ENCODE peak calls at places on chromosome 4, in six cellular contexts. V is neural progenitor cell, I is tibial nerve, Q is lower lobe of right lung, Y is fibroblast of lung, L is upper lobe of right lung. G is an unnamed sample. For H3K27me3, the result is how much of the 10 kb centered on the place peaks cover.

GRCh38 chr4:13355036-13355910 is 128.9 kb downstream of the RAB28 start:
- DNase-seq in V (no peak), I (no peak), Q (no peak), Y (peak), L (no peak), G (no peak)

GRCh38 chr4:54482529-54482961 is 175.2 kb upstream of the KIT start:
- DNase-seq in V (no peak), I (no peak), Q (no peak), Y (no peak), L (no peak), G (no peak)

GRCh38 chr4:157204634-157205244 is 15.8 kb upstream of the GRIA2 start:
- DNase-seq in V (peak), I (no peak), Q (peak), Y (no peak), L (peak), G (no peak)

GRCh38 chr4:48877827-48878535 is 28.6 kb downstream of the OCIAD2 start:
- DNase-seq in V (no peak), I (no peak), Q (no peak), Y (no peak), L (no peak), G (no peak)

GRCh38 chr4:119209077-119209476 is 3.4 kb upstream of the USP53 start:
- DNase-seq in V (no peak), I (no peak), Q (no peak), Y (peak), L (no peak), G (no peak)

GRCh38 chr4:46267866-46268265 is 122.1 kb downstream of the GABRA2 start:
- DNase-seq in V (no peak), I (no peak), Q (no peak), Y (no peak), L (no peak), G (no peak)

GRCh38 chr4:52912608-52913007 is 50.5 kb downstream of the RASL11B start:
- DNase-seq in V (no peak), I (no peak), Q (no peak), Y (no peak), L (no peak), G (no peak)

GRCh38 chr4:107202744-107203143 is 166.6 kb upstream of the DKK2 start:
- DNase-seq in V (no peak), I (no peak), Q (no peak), Y (no peak), L (no peak), G (no peak)

GRCh38 chr4:73021634-73022033 is 47.9 kb downstream of the COX18 start:
- DNase-seq in V (peak), I (no peak), Q (no peak), Y (peak), L (no peak), G (no peak)

GRCh38 chr4:1644906-1645657 is 39.0 kb downstream of the FAM53A start:
- DNase-seq in V (peak), I (no peak), Q (no peak), Y (peak), L (peak), G (no peak)

GRCh38 chr4:156941940-156942548 is 29.6 kb downstream of the PDGFC start:
- DNase-seq in V (peak), I (no peak), Q (peak), Y (peak), L (peak), G (no peak)

GRCh38 chr4:2728221-2728620 is 27.9 kb downstream of the TNIP2 start:
- DNase-seq in V (no peak), I (no peak), Q (no peak), Y (no peak), L (no peak), G (no peak)

GRCh38 chr4:6538111-6538510 is 36.9 kb upstream of the MAN2B2 start:
- DNase-seq in V (no peak), I (no peak), Q (no peak), Y (no peak), L (no peak), G (no peak)

GRCh38 chr4:141429933-141430332 is 206.4 kb upstream of the IL15 start:
- DNase-seq in V (no peak), I (no peak), Q (no peak), Y (no peak), L (no peak), G (no peak)

GRCh38 chr4:20839957-20840356 is 139.7 kb downstream of the PACRGL start:
- DNase-seq in V (no peak), I (no peak), Q (no peak), Y (peak), L (no peak), G (no peak)

GRCh38 chr4:177640864-177641263 is 198.6 kb upstream of the AGA start:
- DNase-seq in V (no peak), I (no peak), Q (no peak), Y (no peak), L (no peak), G (no peak)

GRCh38 chr4:86174496-86174895 is 185.4 kb downstream of the MAPK10 start:
- DNase-seq in V (no peak), I (no peak), Q (no peak), Y (no peak), L (no peak), G (no peak)

GRCh38 chr4:165756831-165757230 is 116.2 kb upstream of the TLL1 start:
- DNase-seq in V (no peak), I (no peak), Q (no peak), Y (no peak), L (no peak), G (no peak)

GRCh38 chr4:156293657-156294297 is 340.1 kb upstream of the CTSO start:
- DNase-seq in V (no peak), I (no peak), Q (no peak), Y (peak), L (no peak), G (no peak)

DNA sequence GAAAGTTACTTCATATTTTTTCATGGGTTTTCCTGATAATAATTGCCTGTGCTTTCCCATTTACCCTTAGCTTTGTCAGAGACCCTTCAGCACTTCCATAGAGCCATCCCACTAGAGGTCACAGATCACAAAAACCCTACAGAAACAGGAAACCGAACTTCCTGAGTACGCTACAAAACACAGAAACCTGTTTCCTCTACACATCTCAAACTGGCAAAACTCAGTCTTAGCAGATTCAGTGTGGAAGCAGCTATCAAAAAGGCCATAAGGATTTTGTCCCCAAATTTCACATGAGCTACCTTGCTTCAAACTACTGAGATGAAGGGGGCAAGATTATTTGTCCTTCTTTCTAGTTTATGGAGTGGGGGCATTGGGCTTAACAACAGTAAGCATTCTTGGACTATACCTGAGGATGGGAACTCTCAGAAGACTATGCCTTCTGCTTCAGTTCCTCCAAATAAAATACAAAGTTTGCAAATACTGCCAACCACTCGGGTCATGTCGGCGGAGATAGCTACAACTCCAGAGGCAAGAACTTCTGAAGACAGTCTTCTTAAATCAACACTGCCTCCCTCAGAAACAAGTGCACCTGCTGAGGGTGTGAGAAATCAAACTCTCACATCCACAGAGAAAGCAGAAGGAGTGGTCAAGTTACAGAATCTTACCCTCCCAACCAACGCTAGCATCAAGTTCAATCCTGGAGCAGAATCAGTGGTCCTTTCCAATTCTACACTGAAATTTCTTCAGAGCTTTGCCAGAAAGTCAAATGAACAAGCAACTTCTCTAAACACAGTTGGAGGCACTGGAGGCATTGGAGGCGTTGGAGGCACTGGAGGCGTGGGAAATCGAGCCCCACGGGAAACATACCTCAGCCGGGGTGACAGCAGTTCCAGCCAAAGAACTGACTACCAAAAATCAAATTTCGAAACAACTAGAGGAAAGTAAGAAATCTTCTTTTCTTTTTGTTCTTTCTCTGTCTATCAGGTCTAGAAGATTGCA is at the start of gene MMRN1:
- DNase-seq in V (no peak), I (no peak), Q (no peak), Y (no peak), L (no peak), G (no peak)
- H3K27ac ChIP-seq in V (no peak), I (no peak), Q (no peak), Y (no peak), L (no peak), G (peak)

GRCh38 chr4:112645541-112646329 is 8.8 kb downstream of the LARP7 start:
- DNase-seq in V (no peak), I (no peak), Q (no peak), Y (no peak), L (no peak), G (no peak)
- H3K4me3 ChIP-seq in V (peak), I (no peak), Q (no peak), Y (no peak), L (no peak), G (no peak)

GRCh38 chr4:163171590-163171989 is 4.9 kb upstream of the NAF1 start:
- DNase-seq in V (no peak), I (no peak), Q (no peak), Y (no peak), L (no peak), G (no peak)
- H3K27me3 ChIP-seq in V (under half), I (under half), Q (under half), Y (under half), L (under half), G (under half)

GRCh38 chr4:98625399-98625798 is 33.0 kb downstream of the TSPAN5 start:
- DNase-seq in V (no peak), I (no peak), Q (no peak), Y (no peak), L (no peak), G (no peak)
- H3K27ac ChIP-seq in V (no peak), I (no peak), Q (no peak), Y (no peak), L (no peak), G (peak)

DNA sequence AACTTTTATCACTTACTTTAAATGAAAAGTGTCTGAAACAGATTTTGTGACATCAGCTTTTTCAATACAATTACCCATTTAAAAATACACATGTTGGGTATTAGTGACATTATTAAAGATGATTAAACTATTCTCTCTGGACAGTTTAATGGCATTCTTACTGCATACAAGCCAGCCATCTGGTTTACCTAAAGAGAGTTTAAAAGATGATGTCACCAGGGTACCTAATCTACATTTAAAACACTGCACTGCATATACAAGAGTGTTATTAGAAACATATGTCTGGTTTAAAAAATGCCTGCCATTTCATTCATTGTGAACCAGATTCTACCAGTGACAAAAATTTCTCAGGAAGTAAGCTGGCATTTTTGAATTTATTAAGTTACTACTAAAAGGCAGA is 919.1 kb downstream of the ADGRL3 start:
- DNase-seq in V (no peak), I (no peak), Q (no peak), Y (no peak), L (no peak), G (no peak)
- H3K4me3 ChIP-seq in V (no peak), I (no peak), Q (no peak), Y (no peak), L (no peak), G (no peak)

GRCh38 chr4:140092094-140092820 is 61.7 kb downstream of the MAML3 start:
- DNase-seq in V (peak), I (no peak), Q (peak), Y (no peak), L (peak), G (no peak)

GRCh38 chr4:140091305-140091704 is 62.7 kb downstream of the MAML3 start:
- DNase-seq in V (no peak), I (no peak), Q (no peak), Y (no peak), L (no peak), G (no peak)

GRCh38 chr4:140088317-140088967 is 65.5 kb downstream of the MAML3 start:
- DNase-seq in V (no peak), I (no peak), Q (no peak), Y (no peak), L (no peak), G (no peak)

GRCh38 chr4:140089216-140089615 is 64.8 kb downstream of the MAML3 start:
- DNase-seq in V (no peak), I (no peak), Q (no peak), Y (no peak), L (no peak), G (no peak)

DNA sequence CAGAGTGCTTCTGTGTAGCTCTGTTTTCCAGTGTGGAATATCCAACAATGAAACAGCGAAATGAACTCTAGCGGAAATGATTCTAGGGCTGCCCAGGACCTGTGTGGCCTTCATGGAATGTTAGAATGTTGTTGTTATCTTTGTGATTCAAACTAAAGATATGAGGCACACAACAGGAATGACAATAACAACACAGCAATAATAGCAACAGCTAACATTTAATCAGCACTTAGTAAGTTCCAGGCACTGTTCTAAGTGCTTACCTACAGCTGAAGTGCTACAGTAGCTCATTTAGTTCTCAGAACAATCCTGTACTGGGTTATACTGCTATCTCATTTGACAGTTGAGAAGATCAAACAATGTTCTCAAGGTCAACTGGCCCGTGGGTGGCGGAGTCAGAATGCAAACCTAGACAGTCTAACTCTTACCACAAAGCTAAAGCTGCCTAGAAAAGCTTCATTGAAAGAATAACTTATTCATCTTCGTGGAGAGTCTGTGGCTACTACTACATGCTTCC is 63.7 kb downstream of the MAML3 start:
- DNase-seq in V (no peak), I (no peak), Q (no peak), Y (no peak), L (no peak), G (no peak)
- H3K27me3 ChIP-seq in V (under half), I (under half), Q (under half), Y (under half), L (under half), G (under half)

GRCh38 chr4:128782875-128783614 is 26.5 kb upstream of the JADE1 start:
- DNase-seq in V (no peak), I (no peak), Q (no peak), Y (no peak), L (no peak), G (no peak)

GRCh38 chr4:128782076-128782715 is 27.3 kb upstream of the JADE1 start:
- DNase-seq in V (peak), I (no peak), Q (no peak), Y (no peak), L (no peak), G (no peak)

DNA sequence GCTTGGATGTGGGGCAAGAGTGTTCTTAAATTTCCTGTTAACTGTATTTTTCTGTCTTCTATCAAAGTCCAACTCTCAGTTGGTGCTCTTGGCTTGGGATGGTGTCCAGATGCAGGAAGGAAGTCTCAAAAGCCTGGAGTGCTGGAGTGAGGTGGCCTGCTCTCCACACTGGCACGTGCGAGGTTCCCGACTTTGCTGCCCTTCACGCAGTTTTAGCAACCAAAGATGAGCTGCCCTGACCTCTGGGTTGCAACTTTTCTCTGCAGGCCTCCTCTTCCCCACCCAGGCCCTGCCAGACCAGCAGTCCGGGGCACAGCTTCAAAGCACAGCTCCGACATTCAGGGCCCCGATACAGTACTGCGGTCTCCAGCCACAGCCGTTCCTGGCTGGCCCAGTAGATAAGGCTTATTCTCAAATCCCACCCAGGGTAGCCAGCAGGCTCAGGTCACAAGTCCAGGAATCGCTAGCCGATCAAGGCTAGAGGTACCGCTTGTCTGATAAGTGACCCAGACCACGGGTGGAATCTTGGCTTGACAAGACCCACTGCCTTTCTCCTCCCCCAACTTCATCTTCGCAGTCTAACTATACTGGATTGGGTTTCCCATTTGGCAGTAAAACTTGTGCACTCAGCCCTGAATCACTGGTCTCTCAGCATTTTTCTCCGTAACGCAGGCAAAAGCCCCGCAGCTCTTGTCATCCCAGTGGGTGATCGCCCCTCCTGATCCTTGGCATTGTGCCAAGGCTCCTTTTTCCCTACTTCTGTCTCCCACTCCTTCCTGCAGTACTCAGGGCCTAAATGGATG is 21.8 kb upstream of the JADE1 start:
- DNase-seq in V (no peak), I (no peak), Q (no peak), Y (no peak), L (no peak), G (no peak)
- H3K27ac ChIP-seq in V (no peak), I (no peak), Q (no peak), Y (no peak), L (no peak), G (no peak)

GRCh38 chr4:186297013-186297645 is 31.1 kb downstream of the F11 start:
- DNase-seq in V (peak), I (no peak), Q (no peak), Y (peak), L (no peak), G (no peak)
- H3K4me3 ChIP-seq in V (no peak), I (no peak), Q (no peak), Y (no peak), L (no peak), G (no peak)

G was measured in vagina.